ENCODE peak calls at places on chromosomes 12 and 14, in five cellular contexts. E is endothelial cell, T is left ventricle myocardium inferior, V is heart left ventricle, A is progenitor cell of endocrine pancreas. I is an unnamed sample.

GRCh38 chr14:64549805-64550538 is at the start of gene PPP1R36:
- DNase-seq in E (peak), T (peak), V (peak), A (no peak), I (no peak)

GRCh38 chr14:83706555-83706954 is 1823.4 kb upstream of the FLRT2 start:
- DNase-seq in E (no peak), T (no peak), V (no peak), A (no peak), I (no peak)

GRCh38 chr12:788288-788687 is 35.9 kb downstream of the WNK1 start:
- DNase-seq in E (no peak), T (no peak), V (no peak), A (no peak), I (no peak)

GRCh38 chr14:68905107-68905895 is 73.8 kb downstream of the ACTN1 start:
- DNase-seq in E (no peak), T (no peak), V (no peak), A (no peak), I (no peak)

GRCh38 chr14:68405959-68406358 is 386.9 kb downstream of the ZFP36L1 start:
- DNase-seq in E (no peak), T (no peak), V (no peak), A (no peak), I (no peak)

GRCh38 chr14:76848879-76849278 is 22.7 kb downstream of the LRRC74A start:
- DNase-seq in E (no peak), T (no peak), V (no peak), A (no peak), I (no peak)

GRCh38 chr14:106039400-106039799 is 513.0 kb downstream of the TMEM121 start:
- DNase-seq in E (no peak), T (no peak), V (no peak), A (no peak), I (no peak)

GRCh38 chr12:19574606-19575005 is 135.3 kb downstream of the AEBP2 start:
- DNase-seq in E (no peak), T (no peak), V (no peak), A (no peak), I (no peak)

GRCh38 chr14:94907626-94908261 is 137.8 kb upstream of the GSC start:
- DNase-seq in E (no peak), T (no peak), V (peak), A (no peak), I (no peak)

GRCh38 chr14:77143071-77143470 is 1.5 kb upstream of the ZDHHC22 start:
- DNase-seq in E (no peak), T (no peak), V (no peak), A (no peak), I (no peak)

GRCh38 chr12:84070311-84070710 is 842.3 kb downstream of the SLC6A15 start:
- DNase-seq in E (no peak), T (no peak), V (peak), A (no peak), I (no peak)

GRCh38 chr14:90511252-90511651 is 114.4 kb downstream of the CALM1 start:
- DNase-seq in E (no peak), T (no peak), V (no peak), A (no peak), I (no peak)

GRCh38 chr14:73237219-73237785 is at the start of gene PAPLN:
- DNase-seq in E (no peak), T (no peak), V (no peak), A (no peak), I (no peak)

GRCh38 chr14:59302313-59302712 is 113.8 kb downstream of the DAAM1 start:
- DNase-seq in E (no peak), T (no peak), V (no peak), A (no peak), I (no peak)

GRCh38 chr12:42691991-42692557 is 102.5 kb upstream of the PRICKLE1 start:
- DNase-seq in E (no peak), T (no peak), V (no peak), A (no peak), I (no peak)

DNA sequence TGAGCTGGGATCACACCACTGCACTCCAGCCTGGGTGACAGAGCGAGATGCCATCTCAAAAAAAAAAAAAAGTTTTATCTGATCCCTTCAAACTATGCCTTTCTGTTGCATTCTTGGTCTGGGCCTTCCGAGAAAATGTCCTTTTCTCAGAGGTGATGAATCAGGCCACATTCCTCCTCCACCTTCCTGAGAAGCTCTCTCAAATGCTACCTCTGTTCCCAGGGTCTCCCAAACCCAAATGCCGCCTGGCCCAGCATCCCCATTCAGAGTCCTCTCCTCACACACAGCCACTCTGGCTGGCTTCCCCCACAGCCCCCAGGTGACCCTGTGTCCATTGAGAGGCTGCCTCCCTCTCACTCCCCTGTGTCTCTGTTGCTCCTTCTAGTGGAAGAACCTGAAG is 19.7 kb upstream of the TMED10 start:
- DNase-seq in E (no peak), T (no peak), V (no peak), A (no peak), I (no peak)
- TF ChIP-seq CTCF in E (no peak), T (no peak), V (no peak), A (no peak), I (no peak)

DNA sequence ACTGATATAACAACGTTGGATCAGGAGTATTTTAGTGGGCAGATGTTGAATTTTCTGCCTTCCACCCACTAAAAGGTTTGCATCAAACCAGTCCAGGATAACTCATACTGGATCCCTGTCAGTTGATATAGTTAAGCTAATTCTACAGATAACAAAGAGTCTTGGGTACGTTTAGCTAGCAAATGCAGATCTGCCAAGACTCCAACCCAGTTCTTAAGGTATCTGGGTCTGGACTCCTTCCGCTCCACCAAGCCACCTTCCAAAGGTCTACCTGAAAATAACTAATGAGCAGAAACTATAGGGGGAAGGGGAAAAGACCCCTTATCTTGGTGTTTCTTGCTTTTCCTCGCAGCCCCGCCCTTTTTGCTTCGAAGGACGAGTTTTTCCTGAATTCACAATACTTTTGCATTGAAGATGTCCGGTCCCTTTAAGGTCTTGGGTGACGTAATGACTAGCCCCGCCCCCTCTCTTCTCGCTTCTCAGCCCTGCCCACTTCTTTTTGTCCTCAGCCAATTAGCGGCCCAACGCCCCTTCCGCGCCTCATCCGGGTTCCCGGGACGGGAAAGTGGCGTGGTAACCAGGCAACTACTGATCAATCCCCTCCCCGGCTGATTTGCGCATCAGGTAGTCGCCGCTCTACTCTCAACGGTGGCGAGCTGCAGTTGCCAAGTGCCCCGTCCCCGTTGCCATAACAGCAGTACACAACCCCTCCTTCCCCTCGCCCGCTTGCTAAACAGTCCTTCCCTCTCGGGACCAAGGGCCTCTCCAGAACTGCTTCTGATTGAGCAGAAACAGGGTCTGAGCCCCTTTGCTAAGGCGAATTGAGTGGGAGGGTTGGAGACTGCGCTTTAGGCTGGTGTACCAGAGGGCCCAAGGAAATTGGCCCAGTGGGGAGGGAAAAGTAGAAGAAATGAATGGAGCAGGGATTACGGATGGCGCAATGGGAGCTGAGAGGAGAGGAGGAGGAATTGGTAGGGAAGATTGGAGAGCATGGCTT is at the start of gene LRRC23:
- DNase-seq in E (peak), T (peak), V (peak), A (peak), I (peak)
- TF ChIP-seq CTCF in E (no peak), T (no peak), V (no peak), A (no peak), I (no peak)

GRCh38 chr12:32344047-32344446 is 55.3 kb upstream of the FGD4 start:
- DNase-seq in E (no peak), T (no peak), V (no peak), A (no peak), I (no peak)
- TF ChIP-seq CTCF in E (no peak), T (no peak), V (no peak), A (peak), I (no peak)

DNA sequence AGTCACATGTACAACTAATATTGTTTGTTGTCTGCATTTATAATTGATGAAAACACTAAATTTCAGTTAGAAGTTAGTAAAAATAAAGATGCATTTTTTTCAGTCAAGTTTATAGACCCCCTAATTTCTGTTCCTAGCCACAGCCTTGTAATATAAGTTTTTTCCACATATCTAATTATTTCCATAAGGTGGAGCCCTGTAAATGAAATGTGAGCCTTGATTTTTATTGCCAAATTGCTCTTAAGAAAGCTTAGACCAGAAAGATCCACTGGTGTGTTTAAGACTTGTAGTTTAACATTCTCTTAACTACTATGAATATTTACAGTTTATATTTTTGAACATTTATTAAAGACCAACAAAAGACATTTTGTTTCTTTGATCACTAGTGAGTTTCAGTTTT is 322.1 kb upstream of the RGS6 start:
- DNase-seq in E (no peak), T (no peak), V (no peak), A (no peak), I (no peak)
- TF ChIP-seq CTCF in E (no peak), T (no peak), V (no peak), A (no peak), I (no peak)